ENCODE peak calls at places on chromosomes 2 and 18, in ten cellular contexts. Z, P, E, L, R, X, V, H, G and F are unnamed samples.
A peak's percentile ranks its signal among the peaks of the same experiment; 100 is the strongest.

GRCh38 chr18:25349926-25350560 is 1.9 kb downstream of the ZNF521 start:
- DNase-seq in V (no peak), L (no peak), Z (peak; percentile 78), G (peak; percentile 8), P (peak; percentile 25), R (no peak), E (no peak), X (peak; percentile 46), H (no peak), F (no peak)

GRCh38 chr2:185828326-185828725 is 89.7 kb downstream of the FSIP2 start:
- DNase-seq in G (no peak), E (no peak), P (no peak), H (no peak), X (no peak), R (no peak), Z (no peak), L (no peak), V (no peak), F (no peak)

GRCh38 chr2:160252278-160252887 is 52.3 kb upstream of the ITGB6 start:
- DNase-seq in P (peak; percentile 22), E (no peak), Z (no peak), R (no peak), L (peak; percentile 4), X (no peak), H (no peak), G (peak; percentile 41), V (peak; percentile 34), F (peak; percentile 32)

GRCh38 chr2:69065735-69066336 is 52.9 kb downstream of the ANTXR1 start:
- DNase-seq in E (no peak), X (no peak), L (no peak), R (no peak), H (no peak), V (no peak), G (no peak), P (no peak), Z (no peak), F (no peak)

GRCh38 chr2:37622434-37623202 is 48.8 kb downstream of the CDC42EP3 start:
- DNase-seq in E (no peak), V (no peak), P (no peak), R (no peak), L (no peak), H (no peak), G (no peak), Z (no peak), X (no peak), F (no peak)

GRCh38 chr18:53941601-53942335 is 282.7 kb downstream of the MBD2 start:
- DNase-seq in G (no peak), H (no peak), Z (no peak), E (no peak), X (no peak), L (no peak), R (no peak), P (no peak), V (no peak), F (peak; percentile 1)

GRCh38 chr2:16012626-16013501 is 72.5 kb downstream of the MYCN start:
- DNase-seq in R (peak; percentile 71), H (no peak), P (no peak), G (no peak), E (no peak), X (peak; percentile 58), L (peak; percentile 43), V (no peak), Z (no peak), F (no peak)

GRCh38 chr2:235050992-235051351 is 99.2 kb downstream of the SH3BP4 start:
- DNase-seq in G (peak; percentile 96), P (no peak), E (peak; percentile 76), V (peak; percentile 82), Z (peak; percentile 97), X (no peak), R (peak; percentile 62), L (peak; percentile 93), H (no peak), F (peak; percentile 89)

GRCh38 chr2:191245046-191245868 is at the start of gene MYO1B:
- DNase-seq in H (peak; percentile 37), P (peak; percentile 63), X (peak; percentile 86), E (peak; percentile 36), G (peak; percentile 86), R (peak; percentile 65), Z (peak; percentile 92), L (peak; percentile 41), V (peak; percentile 59), F (no peak)

GRCh38 chr18:39841133-39842041 is 2113.6 kb upstream of the PIK3C3 start:
- DNase-seq in X (peak; percentile 76), P (no peak), G (peak; percentile 63), R (peak; percentile 88), V (peak; percentile 28), L (peak; percentile 77), H (no peak), E (no peak), Z (peak; percentile 65), F (peak; percentile 20)

GRCh38 chr2:146624429-146624828 is 1220.4 kb upstream of the ACVR2A start:
- DNase-seq in Z (no peak), H (no peak), V (no peak), L (no peak), G (peak; percentile 4), E (no peak), X (no peak), R (no peak), P (no peak), F (no peak)

GRCh38 chr2:80238692-80239469 is 65.7 kb downstream of the LRRTM1 start:
- DNase-seq in L (no peak), P (peak; percentile 10), V (peak; percentile 7), X (peak; percentile 69), R (no peak), G (peak; percentile 53), E (no peak), H (no peak), Z (no peak), F (peak; percentile 11)

GRCh38 chr18:47756364-47757016 is 174.0 kb downstream of the SMAD2 start:
- DNase-seq in V (peak; percentile 44), L (peak; percentile 51), E (no peak), R (peak; percentile 36), Z (no peak), P (peak; percentile 69), G (peak; percentile 50), H (no peak), X (peak; percentile 83), F (no peak)